ENCODE peak calls at places on chromosome 10, in five cellular contexts. G is suprapubic skin, W is SK-N-SH, N is transverse colon, C is esophagus muscularis mucosa. E is an unnamed sample. For H3K4me1, the result is how much of the 10 kb centered on the place peaks cover.

GRCh38 chr10:92894081-92894480 is 45.8 kb downstream of the EXOC6 start:
- DNase-seq in G (no peak), W (no peak), N (no peak), C (no peak), E (no peak)

GRCh38 chr10:117391436-117392205 is 16.4 kb upstream of the PDZD8 start:
- DNase-seq in G (no peak), W (no peak), N (no peak), C (no peak), E (peak)

GRCh38 chr10:112741830-112742402 is 208.1 kb upstream of the TCF7L2 start:
- DNase-seq in G (no peak), W (no peak), N (peak), C (no peak), E (no peak)

GRCh38 chr10:93180402-93181040 is 106.8 kb downstream of the CYP26A1 start:
- DNase-seq in G (no peak), W (peak), N (peak), C (no peak), E (no peak)

GRCh38 chr10:77821551-77821950 is 105.0 kb downstream of the DLG5 start:
- DNase-seq in G (no peak), W (no peak), N (no peak), C (no peak), E (no peak)

GRCh38 chr10:12708921-12709320 is 292.6 kb downstream of the CCDC3 start:
- DNase-seq in G (no peak), W (no peak), N (no peak), C (no peak), E (no peak)

GRCh38 chr10:27742195-27742925 is 3.3 kb downstream of the MKX start:
- DNase-seq in G (no peak), W (peak), N (peak), C (no peak), E (peak)

GRCh38 chr10:23099816-23100215 is 4.4 kb downstream of the MSRB2 start:
- DNase-seq in G (no peak), W (no peak), N (no peak), C (no peak), E (no peak)

GRCh38 chr10:16993186-16993585 is 136.4 kb downstream of the CUBN start:
- DNase-seq in G (no peak), W (no peak), N (no peak), C (no peak), E (no peak)

GRCh38 chr10:116888380-116889055 is 39.2 kb downstream of the ENO4 start:
- DNase-seq in G (no peak), W (no peak), N (peak), C (no peak), E (peak)

GRCh38 chr10:80081801-80082750 is 3.6 kb downstream of the TMEM254 start:
- DNase-seq in G (no peak), W (no peak), N (no peak), C (no peak), E (no peak)

GRCh38 chr10:95866448-95866842 is 41.3 kb upstream of the CC2D2B start:
- DNase-seq in G (no peak), W (no peak), N (no peak), C (no peak), E (no peak)

GRCh38 chr10:60446855-60447254 is 57.2 kb upstream of the ANK3 start:
- DNase-seq in G (no peak), W (no peak), N (no peak), C (no peak), E (no peak)

DNA sequence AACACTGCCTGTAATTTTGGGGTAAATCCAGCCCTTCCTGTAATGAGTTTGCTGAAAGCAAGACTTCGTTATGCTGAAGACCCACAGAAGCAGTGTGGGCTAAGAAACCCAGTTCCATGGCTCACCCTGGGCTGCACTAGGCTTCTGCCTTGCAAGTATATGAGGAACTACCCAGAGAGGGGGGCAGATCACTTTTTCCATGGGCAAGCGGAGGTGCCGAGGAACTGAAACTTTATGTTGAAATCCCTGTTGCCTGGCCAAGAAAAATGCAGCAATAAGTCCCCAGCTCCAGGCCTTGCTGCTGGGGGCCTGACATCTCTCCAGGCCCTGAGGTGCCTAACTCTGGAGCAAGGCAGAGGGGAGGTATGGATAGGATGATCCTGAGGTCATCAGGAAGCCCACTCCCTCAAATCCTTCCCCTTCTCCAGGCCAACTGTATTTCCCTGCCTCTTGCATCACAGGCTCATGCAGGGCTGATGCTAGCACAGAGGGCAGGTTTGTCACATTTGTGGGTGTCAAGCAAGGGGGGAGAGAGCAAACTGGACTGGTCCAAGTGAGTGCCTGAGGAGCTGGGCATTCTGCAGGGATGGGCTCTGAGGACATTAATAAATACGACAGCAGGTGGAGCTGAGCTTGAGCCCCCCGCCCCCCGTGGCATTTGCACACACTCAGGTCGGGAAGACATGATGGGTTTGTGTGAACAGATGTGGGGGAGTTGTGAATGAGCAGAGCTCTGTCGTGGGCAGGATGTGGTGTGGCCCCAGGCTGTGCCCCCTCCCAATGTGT is 8.7 kb downstream of the RASSF4 start:
- DNase-seq in G (peak), W (no peak), N (no peak), C (no peak), E (no peak)
- TF ChIP-seq POLR2AphosphoS5 in G (no peak), W (no peak), N (no peak), C (no peak), E (no peak)

DNA sequence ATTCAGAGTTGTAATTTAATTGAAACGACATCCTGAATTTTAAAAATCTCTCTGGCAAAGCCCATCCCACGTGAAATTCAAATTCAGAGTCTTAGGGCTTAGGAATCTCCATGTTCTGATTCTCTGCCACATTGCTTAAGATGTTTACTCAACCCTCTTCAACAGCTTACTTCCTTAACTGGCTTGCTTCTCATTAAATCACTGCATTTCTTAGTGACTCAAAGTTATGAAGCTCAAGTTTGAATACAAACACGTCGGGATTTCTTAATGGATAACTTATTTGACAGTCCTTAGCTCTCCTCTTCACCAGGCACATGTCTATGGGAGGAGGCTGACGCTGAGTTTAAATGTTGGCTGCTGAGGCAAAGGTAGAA is 300.1 kb upstream of the PITRM1 start:
- DNase-seq in G (no peak), W (no peak), N (no peak), C (no peak), E (no peak)
- H3K27ac ChIP-seq in G (peak), W (no peak), N (peak), C (peak), E (peak)

GRCh38 chr10:71345720-71346119 is 26.7 kb downstream of the SLC29A3 start:
- DNase-seq in G (no peak), W (no peak), N (no peak), C (no peak), E (no peak)
- H3K4me1 ChIP-seq in G (under half), W (under half), N (under half), C (under half), E (under half)

GRCh38 chr10:31059323-31059722 is 27.7 kb upstream of the ZNF438 start:
- DNase-seq in G (no peak), W (no peak), N (no peak), C (no peak), E (no peak)
- TF ChIP-seq POLR2AphosphoS5 in G (no peak), W (no peak), N (no peak), C (no peak), E (no peak)

DNA sequence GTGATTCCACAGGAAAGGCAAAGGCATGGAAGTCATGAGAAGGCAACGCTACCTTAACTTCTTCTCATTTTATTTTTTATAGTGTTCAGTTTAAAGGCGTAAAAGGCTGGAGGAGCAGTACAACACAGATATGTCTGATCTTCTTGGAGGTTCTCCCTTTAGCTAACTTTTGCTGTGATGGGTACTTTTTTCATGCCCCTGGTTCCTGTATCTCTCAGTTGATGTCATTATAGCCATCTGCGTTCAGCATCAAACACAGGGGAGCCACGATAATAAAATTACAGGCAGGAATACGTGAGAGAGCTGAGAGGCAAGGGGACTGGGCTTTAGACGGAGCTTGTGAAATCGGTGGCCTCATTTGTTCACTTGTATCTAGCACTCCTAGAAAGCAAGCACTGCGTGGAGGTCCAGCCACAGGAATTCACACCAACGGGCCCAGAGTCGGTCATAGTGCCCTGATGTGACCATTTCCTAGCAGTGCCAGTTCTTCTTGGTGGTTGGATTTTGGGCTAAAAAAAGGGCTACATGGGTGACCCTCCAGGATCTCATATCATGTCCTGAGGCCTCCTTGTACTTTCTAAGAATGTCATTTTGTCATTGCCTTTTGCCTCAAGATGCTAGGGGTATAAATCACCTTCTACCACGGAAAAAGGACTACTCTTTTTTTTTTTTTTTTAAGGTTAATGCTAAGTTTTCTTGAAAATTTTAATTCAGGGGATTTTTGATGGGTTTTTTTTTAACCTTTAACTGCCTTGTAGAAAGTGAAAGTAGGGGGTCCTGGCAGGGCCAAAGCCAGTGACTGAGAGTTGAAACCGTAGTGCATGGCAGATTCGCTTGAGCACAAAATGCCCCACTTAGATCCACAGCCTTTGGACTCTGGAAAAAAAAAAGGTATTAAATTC is 191.5 kb downstream of the CELF2 start:
- DNase-seq in G (no peak), W (no peak), N (no peak), C (no peak), E (no peak)
- H3K27ac ChIP-seq in G (no peak), W (no peak), N (peak), C (no peak), E (no peak)

GRCh38 chr10:44008270-44008916 is 359.7 kb upstream of the ZNF32 start:
- DNase-seq in G (no peak), W (no peak), N (no peak), C (peak), E (no peak)
- H3K4me1 ChIP-seq in G (under half), W (under half), N (under half), C (under half), E (under half)

E was measured in breast epithelium.